ENCODE peak calls at places on chromosomes 3 and 15, in five cellular contexts. One of them, this sample, is unnamed.

GRCh38 chr3:192833177-192833890 is 84.3 kb downstream of the MB21D2 start:
- DNase-seq in kidney: no peak
- DNase-seq in trophoblast cell: no peak
- DNase-seq in pancreas: no peak
- DNase-seq in MM.1S: no peak
- DNase-seq in this sample: peak; percentile 87

GRCh38 chr3:195204360-195205166 is 66.4 kb downstream of the XXYLT1 start:
- DNase-seq in MM.1S: no peak
- DNase-seq in kidney: no peak
- DNase-seq in trophoblast cell: peak; percentile 43
- DNase-seq in pancreas: no peak
- DNase-seq in this sample: peak; percentile 91

GRCh38 chr3:140440446-140440845 is 237.4 kb upstream of the TRIM42 start:
- DNase-seq in kidney: no peak
- DNase-seq in MM.1S: no peak
- DNase-seq in pancreas: no peak
- DNase-seq in trophoblast cell: no peak
- DNase-seq in this sample: no peak

GRCh38 chr3:157499342-157499963 is 3.8 kb downstream of the VEPH1 start:
- DNase-seq in trophoblast cell: peak; percentile 69
- DNase-seq in MM.1S: peak; percentile 85
- DNase-seq in kidney: peak; percentile 91
- DNase-seq in pancreas: peak; percentile 72
- DNase-seq in this sample: no peak

GRCh38 chr3:105729662-105730061 is 139.2 kb downstream of the CBLB start:
- DNase-seq in MM.1S: no peak
- DNase-seq in kidney: no peak
- DNase-seq in trophoblast cell: no peak
- DNase-seq in pancreas: no peak
- DNase-seq in this sample: peak; percentile 63

GRCh38 chr3:21326704-21327103 is 424.3 kb downstream of the ZNF385D start:
- DNase-seq in kidney: no peak
- DNase-seq in trophoblast cell: no peak
- DNase-seq in pancreas: no peak
- DNase-seq in MM.1S: no peak
- DNase-seq in this sample: peak; percentile 54

GRCh38 chr15:31402511-31403056 is 75.9 kb downstream of the KLF13 start:
- DNase-seq in trophoblast cell: no peak
- DNase-seq in kidney: peak; percentile 89
- DNase-seq in pancreas: no peak
- DNase-seq in MM.1S: no peak
- DNase-seq in this sample: peak; percentile 77

GRCh38 chr3:198071602-198072285 is 111.7 kb downstream of the LMLN start:
- DNase-seq in trophoblast cell: peak; percentile 74
- DNase-seq in MM.1S: no peak
- DNase-seq in pancreas: no peak
- DNase-seq in kidney: no peak
- DNase-seq in this sample: peak; percentile 69

GRCh38 chr15:40906947-40907802 is 12.9 kb downstream of the VPS18 start:
- DNase-seq in kidney: peak; percentile 87
- DNase-seq in trophoblast cell: no peak
- DNase-seq in pancreas: peak; percentile 72
- DNase-seq in MM.1S: no peak
- DNase-seq in this sample: no peak

GRCh38 chr15:56969265-56969895 is 50.9 kb downstream of the TCF12 start:
- DNase-seq in kidney: no peak
- DNase-seq in pancreas: no peak
- DNase-seq in MM.1S: no peak
- DNase-seq in trophoblast cell: no peak
- DNase-seq in this sample: no peak

GRCh38 chr15:46580487-46580886 is 945.7 kb downstream of the SQOR start:
- DNase-seq in trophoblast cell: no peak
- DNase-seq in pancreas: no peak
- DNase-seq in MM.1S: no peak
- DNase-seq in kidney: no peak
- DNase-seq in this sample: no peak

GRCh38 chr15:56996093-56996492 is 77.6 kb downstream of the TCF12 start:
- DNase-seq in trophoblast cell: no peak
- DNase-seq in MM.1S: no peak
- DNase-seq in pancreas: no peak
- DNase-seq in kidney: no peak
- DNase-seq in this sample: peak; percentile 20

GRCh38 chr15:58748040-58748786 is 1.3 kb downstream of the ADAM10 start:
- DNase-seq in kidney: no peak
- DNase-seq in trophoblast cell: no peak
- DNase-seq in MM.1S: peak; percentile 72
- DNase-seq in pancreas: no peak
- DNase-seq in this sample: no peak

GRCh38 chr15:51793521-51793920 is 35.9 kb upstream of the TMOD3 start:
- DNase-seq in pancreas: peak; percentile 52
- DNase-seq in trophoblast cell: no peak
- DNase-seq in kidney: no peak
- DNase-seq in MM.1S: no peak
- DNase-seq in this sample: no peak

GRCh38 chr15:40340740-40341400 is at the start of gene CCDC9B:
- DNase-seq in kidney: peak; percentile 97
- DNase-seq in MM.1S: no peak
- DNase-seq in pancreas: peak; percentile 83
- DNase-seq in trophoblast cell: no peak
- DNase-seq in this sample: peak; percentile 90

GRCh38 chr3:191220908-191221307 is 21.9 kb downstream of the OSTN start:
- DNase-seq in kidney: no peak
- DNase-seq in MM.1S: no peak
- DNase-seq in pancreas: no peak
- DNase-seq in trophoblast cell: no peak
- DNase-seq in this sample: no peak

GRCh38 chr15:94584833-94585244 is 353.5 kb downstream of the MCTP2 start:
- DNase-seq in kidney: no peak
- DNase-seq in pancreas: no peak
- DNase-seq in MM.1S: peak; percentile 63
- DNase-seq in trophoblast cell: no peak
- DNase-seq in this sample: no peak

GRCh38 chr3:118369892-118370491 is 664.7 kb downstream of the IGSF11 start:
- DNase-seq in pancreas: no peak
- DNase-seq in MM.1S: no peak
- DNase-seq in kidney: no peak
- DNase-seq in trophoblast cell: no peak
- DNase-seq in this sample: no peak

GRCh38 chr15:28932361-28932760 is 46.6 kb downstream of the APBA2 start:
- DNase-seq in kidney: peak; percentile 26
- DNase-seq in trophoblast cell: no peak
- DNase-seq in pancreas: no peak
- DNase-seq in MM.1S: no peak
- DNase-seq in this sample: no peak

GRCh38 chr3:123066896-123067688 is at the start of gene PDIA5:
- DNase-seq in MM.1S: peak; percentile 89
- DNase-seq in kidney: peak; percentile 96
- DNase-seq in trophoblast cell: peak; percentile 83
- DNase-seq in pancreas: peak; percentile 93
- DNase-seq in this sample: peak; percentile 87

GRCh38 chr3:129793356-129793755 is 100.2 kb downstream of the TMCC1 start:
- DNase-seq in MM.1S: no peak
- DNase-seq in kidney: no peak
- DNase-seq in trophoblast cell: peak; percentile 32
- DNase-seq in pancreas: no peak
- DNase-seq in this sample: peak; percentile 29

GRCh38 chr3:129795596-129795995 is 97.9 kb downstream of the TMCC1 start:
- DNase-seq in pancreas: no peak
- DNase-seq in trophoblast cell: peak; percentile 93
- DNase-seq in MM.1S: no peak
- DNase-seq in kidney: no peak
- DNase-seq in this sample: peak; percentile 26

GRCh38 chr3:129793947-129794318 is 99.6 kb downstream of the TMCC1 start:
- DNase-seq in pancreas: no peak
- DNase-seq in trophoblast cell: no peak
- DNase-seq in kidney: peak; percentile 65
- DNase-seq in MM.1S: no peak
- DNase-seq in this sample: no peak

GRCh38 chr3:129796146-129796545 is 97.4 kb downstream of the TMCC1 start:
- DNase-seq in MM.1S: no peak
- DNase-seq in kidney: no peak
- DNase-seq in pancreas: no peak
- DNase-seq in trophoblast cell: no peak
- DNase-seq in this sample: no peak

DNA sequence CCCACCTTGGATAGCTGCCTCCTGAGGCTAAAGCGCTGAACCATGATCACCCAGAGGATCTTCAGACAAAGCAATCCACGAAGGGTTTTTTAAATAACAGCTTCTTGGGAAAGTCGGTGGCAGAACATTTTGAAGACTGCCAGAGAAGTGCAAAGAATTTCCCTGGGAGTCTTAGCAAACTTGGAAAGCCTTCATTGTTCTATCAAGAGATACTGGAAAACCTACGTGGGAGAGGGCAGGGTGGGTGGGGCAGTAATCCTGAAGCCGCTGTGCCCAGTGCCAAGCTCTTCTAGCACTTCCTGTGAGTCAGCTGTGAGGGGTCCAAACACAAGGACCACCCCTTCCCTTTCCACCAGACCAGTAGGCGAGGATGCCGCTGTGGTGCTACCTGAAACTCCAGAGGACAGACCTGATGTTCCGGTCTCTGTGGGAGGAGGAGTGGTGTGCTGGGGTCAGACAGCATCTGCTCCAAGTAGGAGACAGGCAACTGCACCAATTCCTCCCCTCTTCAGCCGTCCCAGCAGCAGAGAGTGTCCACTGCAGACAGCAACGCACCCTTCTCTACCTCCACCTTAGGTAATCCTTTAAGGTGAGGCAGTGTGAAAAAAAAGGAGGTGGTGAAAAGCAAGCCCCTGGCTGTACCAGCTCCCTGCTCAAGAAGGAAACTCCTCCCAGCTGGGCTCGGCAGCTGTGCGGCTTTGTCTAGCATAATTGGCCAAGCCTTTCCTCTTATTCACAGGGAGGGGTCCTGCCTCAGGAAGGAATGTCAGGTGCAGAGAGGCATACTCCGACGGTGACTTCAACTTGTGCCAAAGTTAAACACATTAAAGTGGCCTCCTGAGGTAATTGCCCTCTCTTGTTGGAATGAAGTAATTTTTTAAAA is 99.0 kb downstream of the TMCC1 start:
- DNase-seq in kidney: peak; percentile 89
- DNase-seq in pancreas: peak; percentile 31
- DNase-seq in trophoblast cell: peak; percentile 99
- DNase-seq in MM.1S: no peak
- DNase-seq in this sample: no peak
- H3K4me3 ChIP-seq in kidney: peak overlapping the region; percentile 8
- H3K4me3 ChIP-seq in pancreas: no peak overlapping the region
- H3K4me3 ChIP-seq in trophoblast cell: peak overlapping the region; percentile 72
- H3K4me3 ChIP-seq in MM.1S: no peak overlapping the region
- H3K4me3 ChIP-seq in this sample: no peak overlapping the region

DNA sequence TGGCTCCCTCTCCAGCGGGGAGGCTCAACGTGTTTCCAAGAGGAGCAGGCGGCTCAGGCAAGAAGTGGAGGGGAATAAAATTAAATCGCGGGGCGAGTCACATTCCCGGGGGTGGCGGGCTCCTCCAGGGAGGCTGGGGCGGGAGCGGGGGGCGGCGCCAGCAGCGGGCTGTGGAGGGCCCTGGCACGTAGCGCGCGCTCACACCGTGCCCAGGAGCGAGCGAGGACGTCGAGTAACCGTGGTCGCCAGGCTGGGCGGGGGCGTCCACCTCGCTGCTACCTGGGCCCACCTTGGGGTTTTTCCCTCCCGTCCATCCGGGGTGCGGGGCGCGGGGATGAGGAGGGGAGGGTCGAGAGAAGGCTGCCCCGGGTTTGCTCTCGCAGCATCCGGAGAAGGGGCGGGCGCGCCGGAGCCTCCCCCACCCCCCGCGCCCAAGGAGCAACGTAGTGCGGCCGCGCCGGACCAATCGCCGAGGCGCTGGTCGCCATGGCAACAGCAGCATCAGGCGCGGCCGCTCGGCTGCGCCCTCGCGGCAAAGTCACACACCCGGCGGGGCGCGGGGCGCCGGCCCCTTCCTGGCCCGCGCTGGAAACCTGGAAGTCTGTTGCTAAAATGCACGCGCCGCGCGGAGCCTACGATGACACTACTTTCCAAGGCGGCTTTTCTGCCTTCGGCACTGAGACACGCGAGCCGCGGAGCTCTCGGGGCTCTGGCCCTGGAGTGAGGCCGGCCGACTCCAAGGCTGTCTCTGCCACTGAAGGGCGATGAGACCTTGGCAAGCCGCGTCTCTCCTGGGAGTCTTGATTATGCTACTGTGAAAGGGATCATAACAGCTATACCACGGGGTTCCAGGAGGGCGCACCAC is at the start of gene IQSEC1:
- DNase-seq in trophoblast cell: no peak
- DNase-seq in MM.1S: peak; percentile 79
- DNase-seq in kidney: peak; percentile 89
- DNase-seq in pancreas: no peak
- DNase-seq in this sample: no peak
- H3K4me3 ChIP-seq in trophoblast cell: no peak within 1 kb of the TSS
- H3K4me3 ChIP-seq in MM.1S: peak within 1 kb of the TSS; percentile 60
- H3K4me3 ChIP-seq in kidney: no peak within 1 kb of the TSS
- H3K4me3 ChIP-seq in pancreas: no peak within 1 kb of the TSS
- H3K4me3 ChIP-seq in this sample: no peak within 1 kb of the TSS

GRCh38 chr3:62632510-62633294 is 242.5 kb downstream of the CADPS start:
- DNase-seq in pancreas: no peak
- DNase-seq in MM.1S: peak; percentile 60
- DNase-seq in kidney: no peak
- DNase-seq in trophoblast cell: no peak
- DNase-seq in this sample: peak; percentile 14
- H3K4me3 ChIP-seq in pancreas: no peak overlapping the region
- H3K4me3 ChIP-seq in MM.1S: no peak overlapping the region
- H3K4me3 ChIP-seq in kidney: no peak overlapping the region
- H3K4me3 ChIP-seq in trophoblast cell: no peak overlapping the region
- H3K4me3 ChIP-seq in this sample: no peak overlapping the region

DNA sequence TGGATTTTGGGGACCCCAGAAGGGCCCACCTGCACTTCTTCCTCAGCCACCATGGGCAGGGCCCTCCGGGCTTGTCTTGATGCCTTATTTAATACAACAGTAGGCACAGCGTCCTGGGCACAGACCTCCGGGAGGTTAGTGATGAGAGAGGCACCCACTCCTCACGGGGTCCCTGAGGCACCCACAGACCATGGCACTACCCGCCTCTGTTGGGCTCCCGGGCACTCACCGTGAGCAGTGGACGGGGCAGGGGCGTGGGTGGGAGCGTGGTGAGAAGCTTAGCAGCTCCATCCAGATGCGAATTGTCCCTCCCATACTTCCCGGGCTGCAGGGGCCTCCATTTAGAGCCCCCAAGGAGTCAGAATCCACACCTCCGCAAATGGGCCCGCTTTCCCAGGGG is 317 bp upstream of the MESP2 start:
- DNase-seq in trophoblast cell: no peak
- DNase-seq in pancreas: peak; percentile 45
- DNase-seq in MM.1S: no peak
- DNase-seq in kidney: no peak
- DNase-seq in this sample: no peak
- H3K4me3 ChIP-seq in trophoblast cell: no peak overlapping the region
- H3K4me3 ChIP-seq in pancreas: peak overlapping the region; percentile 33
- H3K4me3 ChIP-seq in MM.1S: no peak overlapping the region
- H3K4me3 ChIP-seq in kidney: no peak overlapping the region
- H3K4me3 ChIP-seq in this sample: peak overlapping the region; percentile 58

GRCh38 chr3:17639765-17640164 is 102.7 kb downstream of the TBC1D5 start:
- DNase-seq in kidney: no peak
- DNase-seq in MM.1S: no peak
- DNase-seq in trophoblast cell: peak; percentile 75
- DNase-seq in pancreas: no peak
- DNase-seq in this sample: peak; percentile 92
- H3K4me3 ChIP-seq in kidney: no peak overlapping the region
- H3K4me3 ChIP-seq in MM.1S: no peak overlapping the region
- H3K4me3 ChIP-seq in trophoblast cell: no peak overlapping the region
- H3K4me3 ChIP-seq in pancreas: no peak overlapping the region
- H3K4me3 ChIP-seq in this sample: no peak overlapping the region

This sample was measured in AG10803.